ENCODE peak calls at places on chromosomes 6 and 20, in nine cellular contexts. One of them, this sample, is unnamed.
A peak's percentile ranks its signal among the peaks of the same experiment; 100 is the strongest.

GRCh38 chr6:125114248-125114858 is 39.2 kb upstream of the TPD52L1 start:
- DNase-seq in foreskin keratinocyte: peak; percentile 27
- DNase-seq in H1: no peak
- DNase-seq in upper lobe of right lung: no peak
- DNase-seq in psoas muscle: peak; percentile 19
- DNase-seq in sigmoid colon: peak; percentile 72
- DNase-seq in vagina: no peak
- DNase-seq in H9: no peak
- DNase-seq in breast epithelium: peak; percentile 43
- DNase-seq in this sample: no peak

GRCh38 chr20:57893364-57894001 is 183.7 kb upstream of the PMEPA1 start:
- DNase-seq in psoas muscle: no peak
- DNase-seq in H1: no peak
- DNase-seq in H9: no peak
- DNase-seq in upper lobe of right lung: no peak
- DNase-seq in sigmoid colon: peak; percentile 11
- DNase-seq in breast epithelium: no peak
- DNase-seq in foreskin keratinocyte: no peak
- DNase-seq in vagina: no peak
- DNase-seq in this sample: no peak

GRCh38 chr6:39217177-39217864 is 12.0 kb downstream of the KCNK5 start:
- DNase-seq in H9: no peak
- DNase-seq in upper lobe of right lung: no peak
- DNase-seq in vagina: no peak
- DNase-seq in sigmoid colon: no peak
- DNase-seq in foreskin keratinocyte: no peak
- DNase-seq in breast epithelium: no peak
- DNase-seq in psoas muscle: no peak
- DNase-seq in H1: no peak
- DNase-seq in this sample: no peak

GRCh38 chr6:70616728-70617260 is 50.1 kb downstream of the SDHAF4 start:
- DNase-seq in sigmoid colon: no peak
- DNase-seq in H1: no peak
- DNase-seq in foreskin keratinocyte: no peak
- DNase-seq in vagina: no peak
- DNase-seq in breast epithelium: no peak
- DNase-seq in psoas muscle: no peak
- DNase-seq in upper lobe of right lung: no peak
- DNase-seq in H9: no peak
- DNase-seq in this sample: no peak

GRCh38 chr6:146950351-146950835 is 253.8 kb upstream of the STXBP5 start:
- DNase-seq in foreskin keratinocyte: peak; percentile 10
- DNase-seq in psoas muscle: no peak
- DNase-seq in upper lobe of right lung: no peak
- DNase-seq in H1: no peak
- DNase-seq in vagina: no peak
- DNase-seq in sigmoid colon: no peak
- DNase-seq in breast epithelium: no peak
- DNase-seq in H9: no peak
- DNase-seq in this sample: no peak

GRCh38 chr6:42390228-42390934 is 61.3 kb downstream of the TRERF1 start:
- DNase-seq in H9: no peak
- DNase-seq in sigmoid colon: no peak
- DNase-seq in breast epithelium: no peak
- DNase-seq in psoas muscle: no peak
- DNase-seq in upper lobe of right lung: no peak
- DNase-seq in vagina: no peak
- DNase-seq in foreskin keratinocyte: no peak
- DNase-seq in H1: no peak
- DNase-seq in this sample: no peak

GRCh38 chr20:43711098-43711654 is 15.6 kb downstream of the GTSF1L start:
- DNase-seq in foreskin keratinocyte: no peak
- DNase-seq in H9: no peak
- DNase-seq in sigmoid colon: no peak
- DNase-seq in vagina: no peak
- DNase-seq in breast epithelium: no peak
- DNase-seq in upper lobe of right lung: no peak
- DNase-seq in H1: no peak
- DNase-seq in psoas muscle: no peak
- DNase-seq in this sample: peak; percentile 69

GRCh38 chr6:134932535-134933470 is 17.1 kb downstream of the ALDH8A1 start:
- DNase-seq in vagina: no peak
- DNase-seq in upper lobe of right lung: no peak
- DNase-seq in H9: no peak
- DNase-seq in foreskin keratinocyte: peak; percentile 49
- DNase-seq in H1: no peak
- DNase-seq in psoas muscle: no peak
- DNase-seq in sigmoid colon: no peak
- DNase-seq in breast epithelium: no peak
- DNase-seq in this sample: peak; percentile 52

GRCh38 chr6:165439928-165440554 is 130.6 kb upstream of the C6orf118 start:
- DNase-seq in sigmoid colon: no peak
- DNase-seq in foreskin keratinocyte: peak; percentile 15
- DNase-seq in vagina: no peak
- DNase-seq in psoas muscle: no peak
- DNase-seq in upper lobe of right lung: no peak
- DNase-seq in H9: no peak
- DNase-seq in H1: no peak
- DNase-seq in breast epithelium: no peak
- DNase-seq in this sample: no peak

GRCh38 chr6:129621252-129621651 is 88.7 kb downstream of the ARHGAP18 start:
- DNase-seq in upper lobe of right lung: no peak
- DNase-seq in vagina: no peak
- DNase-seq in foreskin keratinocyte: no peak
- DNase-seq in H1: no peak
- DNase-seq in sigmoid colon: no peak
- DNase-seq in breast epithelium: no peak
- DNase-seq in H9: peak; percentile 37
- DNase-seq in psoas muscle: no peak
- DNase-seq in this sample: no peak

DNA sequence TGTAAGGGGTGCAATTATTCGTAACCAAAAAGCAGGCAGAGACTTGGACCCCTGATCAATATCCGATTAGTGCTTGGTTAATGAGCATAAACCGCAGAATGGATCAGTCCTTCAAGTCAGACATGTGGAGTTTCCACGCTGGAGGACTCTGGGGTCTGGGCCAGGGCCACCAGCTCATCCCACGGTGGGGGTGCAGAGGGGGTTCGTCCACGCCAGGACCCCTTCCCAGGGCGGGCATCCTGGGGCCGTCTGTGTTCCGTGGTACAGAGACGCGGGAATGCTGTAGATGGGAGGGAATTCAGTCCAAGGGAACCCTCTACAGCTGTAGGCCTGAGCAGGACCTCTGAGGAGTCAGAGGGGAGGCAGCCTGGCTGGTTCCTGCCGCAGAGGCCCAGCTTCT is 197.7 kb downstream of the TAF4 start:
- DNase-seq in vagina: no peak
- DNase-seq in foreskin keratinocyte: no peak
- DNase-seq in breast epithelium: no peak
- DNase-seq in sigmoid colon: no peak
- DNase-seq in upper lobe of right lung: no peak
- DNase-seq in H1: no peak
- DNase-seq in H9: no peak
- DNase-seq in psoas muscle: no peak
- DNase-seq in this sample: no peak
- H3K27ac ChIP-seq in vagina: no peak overlapping the region
- H3K27ac ChIP-seq in foreskin keratinocyte: no peak overlapping the region
- H3K27ac ChIP-seq in breast epithelium: no peak overlapping the region
- H3K27ac ChIP-seq in sigmoid colon: no peak overlapping the region
- H3K27ac ChIP-seq in upper lobe of right lung: no peak overlapping the region
- H3K27ac ChIP-seq in H1: no peak overlapping the region
- H3K27ac ChIP-seq in H9: no peak overlapping the region
- H3K27ac ChIP-seq in psoas muscle: no peak overlapping the region
- H3K27ac ChIP-seq in this sample: no peak overlapping the region

GRCh38 chr20:46543959-46544358 is 6.5 kb downstream of the OCSTAMP start:
- DNase-seq in breast epithelium: no peak
- DNase-seq in psoas muscle: no peak
- DNase-seq in sigmoid colon: no peak
- DNase-seq in H1: no peak
- DNase-seq in upper lobe of right lung: no peak
- DNase-seq in vagina: no peak
- DNase-seq in foreskin keratinocyte: no peak
- DNase-seq in H9: no peak
- DNase-seq in this sample: no peak

GRCh38 chr20:46543033-46543432 is 7.4 kb downstream of the OCSTAMP start:
- DNase-seq in breast epithelium: no peak
- DNase-seq in H1: no peak
- DNase-seq in vagina: no peak
- DNase-seq in upper lobe of right lung: no peak
- DNase-seq in sigmoid colon: no peak
- DNase-seq in H9: no peak
- DNase-seq in psoas muscle: no peak
- DNase-seq in foreskin keratinocyte: no peak
- DNase-seq in this sample: no peak

GRCh38 chr20:46541229-46541935 is 9.1 kb downstream of the OCSTAMP start:
- DNase-seq in breast epithelium: no peak
- DNase-seq in vagina: no peak
- DNase-seq in psoas muscle: no peak
- DNase-seq in sigmoid colon: no peak
- DNase-seq in H9: peak; percentile 45
- DNase-seq in foreskin keratinocyte: no peak
- DNase-seq in H1: no peak
- DNase-seq in upper lobe of right lung: no peak
- DNase-seq in this sample: peak; percentile 76

GRCh38 chr20:46544576-46544975 is 5.9 kb downstream of the OCSTAMP start:
- DNase-seq in H1: no peak
- DNase-seq in vagina: no peak
- DNase-seq in sigmoid colon: no peak
- DNase-seq in psoas muscle: no peak
- DNase-seq in upper lobe of right lung: no peak
- DNase-seq in H9: no peak
- DNase-seq in foreskin keratinocyte: no peak
- DNase-seq in breast epithelium: no peak
- DNase-seq in this sample: no peak

DNA sequence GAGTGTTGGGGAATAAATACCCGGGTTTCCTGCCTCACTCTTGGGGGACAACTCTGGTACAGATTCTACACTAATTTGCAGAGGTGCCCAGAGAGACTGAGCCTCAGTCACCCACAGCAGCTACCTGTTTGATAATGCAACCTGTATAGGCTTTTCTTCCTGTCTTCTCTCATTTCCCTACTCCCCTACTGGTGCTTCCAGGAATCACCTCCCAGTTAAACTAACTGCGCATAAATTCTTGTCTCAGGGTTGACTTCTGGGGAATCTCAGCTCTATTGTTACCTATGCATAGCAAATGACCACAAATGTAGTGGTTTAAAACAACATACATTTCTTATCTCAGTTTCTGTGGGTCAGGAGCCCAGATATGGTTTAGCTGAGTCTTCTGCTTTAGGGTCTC is 11.3 kb downstream of the OCSTAMP start:
- DNase-seq in upper lobe of right lung: no peak
- DNase-seq in breast epithelium: no peak
- DNase-seq in H9: no peak
- DNase-seq in vagina: no peak
- DNase-seq in foreskin keratinocyte: no peak
- DNase-seq in H1: no peak
- DNase-seq in sigmoid colon: no peak
- DNase-seq in psoas muscle: no peak
- DNase-seq in this sample: no peak
- TF ChIP-seq CTCF in upper lobe of right lung: no peak
- TF ChIP-seq CTCF in breast epithelium: no peak
- TF ChIP-seq CTCF in H9: peak; percentile 65
- TF ChIP-seq CTCF in vagina: no peak
- TF ChIP-seq CTCF in foreskin keratinocyte: no peak
- TF ChIP-seq CTCF in H1: peak; percentile 37
- TF ChIP-seq CTCF in sigmoid colon: no peak
- TF ChIP-seq CTCF in psoas muscle: no peak
- TF ChIP-seq CTCF in this sample: no peak

DNA sequence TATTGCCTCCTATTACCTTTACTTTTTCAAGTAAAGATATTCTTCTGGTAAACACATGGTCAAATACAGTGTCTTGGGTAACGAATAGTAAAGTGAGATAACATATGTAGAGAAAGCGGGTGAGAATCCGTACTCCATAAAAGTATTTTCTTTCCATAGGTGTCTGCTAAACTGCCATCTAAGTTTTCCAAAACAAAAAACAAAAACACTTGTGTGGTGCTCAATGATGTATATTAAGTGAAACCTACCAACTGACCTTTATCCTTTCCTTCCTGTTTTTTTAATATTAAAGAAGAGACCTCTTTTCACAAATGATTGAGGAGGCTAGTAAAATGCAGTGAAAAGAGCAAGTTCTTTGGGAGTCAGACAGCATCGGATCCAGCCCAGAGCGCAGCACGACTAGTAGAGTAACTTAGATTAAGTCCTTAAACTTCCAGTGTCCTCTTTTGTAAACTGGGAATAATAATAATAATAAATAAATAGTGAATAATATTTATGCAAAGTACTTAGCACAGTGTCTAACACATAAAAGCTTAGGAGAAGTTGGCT is 437 bp upstream of the CDKAL1 start:
- DNase-seq in upper lobe of right lung: no peak
- DNase-seq in H1: no peak
- DNase-seq in psoas muscle: no peak
- DNase-seq in vagina: no peak
- DNase-seq in breast epithelium: no peak
- DNase-seq in sigmoid colon: no peak
- DNase-seq in H9: no peak
- DNase-seq in foreskin keratinocyte: no peak
- DNase-seq in this sample: no peak
- H3K27ac ChIP-seq in upper lobe of right lung: peak overlapping the region; percentile 88
- H3K27ac ChIP-seq in H1: peak overlapping the region; percentile 84
- H3K27ac ChIP-seq in psoas muscle: peak overlapping the region; percentile 86
- H3K27ac ChIP-seq in vagina: peak overlapping the region; percentile 81
- H3K27ac ChIP-seq in breast epithelium: peak overlapping the region; percentile 95
- H3K27ac ChIP-seq in sigmoid colon: peak overlapping the region; percentile 86
- H3K27ac ChIP-seq in H9: no peak overlapping the region
- H3K27ac ChIP-seq in foreskin keratinocyte: peak overlapping the region; percentile 86
- H3K27ac ChIP-seq in this sample: peak overlapping the region; percentile 85

GRCh38 chr20:41249781-41250281 is 67.7 kb downstream of the ZHX3 start:
- DNase-seq in H1: peak; percentile 56
- DNase-seq in breast epithelium: no peak
- DNase-seq in sigmoid colon: peak; percentile 82
- DNase-seq in H9: peak; percentile 86
- DNase-seq in upper lobe of right lung: no peak
- DNase-seq in foreskin keratinocyte: peak; percentile 28
- DNase-seq in vagina: no peak
- DNase-seq in psoas muscle: no peak
- DNase-seq in this sample: no peak
- TF ChIP-seq CTCF in H1: peak; percentile 86
- TF ChIP-seq CTCF in breast epithelium: no peak
- TF ChIP-seq CTCF in sigmoid colon: no peak
- TF ChIP-seq CTCF in H9: peak; percentile 75
- TF ChIP-seq CTCF in upper lobe of right lung: peak; percentile 18
- TF ChIP-seq CTCF in foreskin keratinocyte: peak; percentile 48
- TF ChIP-seq CTCF in vagina: no peak
- TF ChIP-seq CTCF in psoas muscle: peak; percentile 24
- TF ChIP-seq CTCF in this sample: peak; percentile 21